ENCODE peak calls at places on chromosomes 11 and 22, in ten cellular contexts. U is stimulated activated CD4-positive, alpha-beta T cell treated with anti-CD3 and anti-CD28 coated beads, TNF-alpha, amount 100 ng/mL, for 1 hour; V is AG08396; Y is iPS DF 6.9; A is epithelial cell of prostate; J is PC-9; H is type B pancreatic cell; X is hippocampal formation; F is lung microvascular endothelial cell; D is T-helper 17 cell. T is an unnamed sample.

GRCh38 chr11:65215441-65216076 is 33.8 kb downstream of the CAPN1 start:
- DNase-seq in U (no peak), V (no peak), Y (no peak), A (no peak), J (peak; percentile 71), H (peak; percentile 62), X (no peak), F (no peak), D (no peak), T (no peak)

GRCh38 chr11:60971520-60971919 is at the start of gene CD6:
- DNase-seq in U (peak; percentile 47), V (no peak), Y (no peak), A (no peak), J (no peak), H (no peak), X (no peak), F (no peak), D (peak; percentile 45), T (no peak)

GRCh38 chr11:96607890-96608558 is 218.2 kb downstream of the JRKL start:
- DNase-seq in U (no peak), V (no peak), Y (peak; percentile 50), A (no peak), J (peak; percentile 37), H (no peak), X (no peak), F (no peak), D (no peak), T (no peak)

GRCh38 chr22:37953062-37953436 is 352 bp downstream of the C22orf23 start:
- DNase-seq in U (no peak), V (no peak), Y (no peak), A (no peak), J (peak; percentile 37), H (no peak), X (no peak), F (no peak), D (no peak), T (peak; percentile 19)

GRCh38 chr11:63682045-63682915 is 980 bp downstream of the RTN3 start:
- DNase-seq in U (no peak), V (peak; percentile 48), Y (no peak), A (no peak), J (no peak), H (no peak), X (peak; percentile 55), F (peak; percentile 32), D (no peak), T (no peak)

GRCh38 chr11:112377946-112378345 is 117.3 kb upstream of the PLET1 start:
- DNase-seq in U (no peak), V (no peak), Y (no peak), A (no peak), J (no peak), H (no peak), X (no peak), F (no peak), D (no peak), T (no peak)

GRCh38 chr11:64888761-64889511 is 10.5 kb upstream of the EHD1 start:
- DNase-seq in U (no peak), V (no peak), Y (no peak), A (no peak), J (no peak), H (no peak), X (no peak), F (no peak), D (no peak), T (no peak)

GRCh38 chr11:113587318-113587739 is 112.1 kb upstream of the DRD2 start:
- DNase-seq in U (no peak), V (no peak), Y (no peak), A (no peak), J (no peak), H (no peak), X (no peak), F (peak; percentile 7), D (no peak), T (no peak)

GRCh38 chr22:38181453-38182200 is at the start of gene PLA2G6:
- DNase-seq in U (peak; percentile 87), V (peak; percentile 94), Y (peak; percentile 97), A (peak; percentile 94), J (peak; percentile 99), H (peak; percentile 99), X (peak; percentile 98), F (peak; percentile 99), D (peak; percentile 94), T (peak; percentile 99)

GRCh38 chr11:13963949-13964770 is 1.6 kb downstream of the SPON1 start:
- DNase-seq in U (no peak), V (peak; percentile 36), Y (no peak), A (no peak), J (no peak), H (no peak), X (no peak), F (no peak), D (no peak), T (no peak)

GRCh38 chr22:40289991-40290459 is 56.3 kb upstream of the ADSL start:
- DNase-seq in U (peak; percentile 40), V (no peak), Y (no peak), A (no peak), J (no peak), H (no peak), X (no peak), F (peak; percentile 27), D (peak; percentile 65), T (no peak)

GRCh38 chr22:45866398-45867117 is 110.4 kb downstream of the WNT7B start:
- DNase-seq in U (no peak), V (no peak), Y (no peak), A (no peak), J (no peak), H (no peak), X (no peak), F (no peak), D (no peak), T (no peak)

GRCh38 chr11:65500262-65501004 is 1.6 kb downstream of the MALAT1 start:
- DNase-seq in U (no peak), V (no peak), Y (no peak), A (no peak), J (no peak), H (no peak), X (peak; percentile 37), F (peak; percentile 55), D (no peak), T (no peak)

GRCh38 chr11:74326665-74327064 is 15.2 kb upstream of the P4HA3 start:
- DNase-seq in U (no peak), V (no peak), Y (no peak), A (no peak), J (no peak), H (no peak), X (no peak), F (peak; percentile 95), D (no peak), T (no peak)

GRCh38 chr11:8744423-8744822 is 61.8 kb downstream of the RPL27A start:
- DNase-seq in U (no peak), V (no peak), Y (no peak), A (peak; percentile 64), J (peak; percentile 63), H (no peak), X (no peak), F (no peak), D (no peak), T (no peak)